ENCODE peak calls at places on chromosomes 6 and 20, in seven cellular contexts. W is mesendoderm, A is H1, L is H9, D is neuronal stem cell, V is mesenchymal stem cell, H is trophoblast cell. M is an unnamed sample.

GRCh38 chr20:7742479-7742878 is 197.8 kb downstream of the HAO1 start:
- DNase-seq in V (peak; percentile 74), A (no peak), W (no peak), D (no peak), L (no peak), H (no peak), M (peak; percentile 64)

GRCh38 chr6:30463651-30464618 is 25.4 kb upstream of the HLA-E start:
- DNase-seq in D (no peak), W (no peak), L (no peak), V (peak; percentile 45), H (peak; percentile 27), A (no peak), M (peak; percentile 50)

GRCh38 chr20:53786445-53787267 is 193.0 kb upstream of the ZNF217 start:
- DNase-seq in A (no peak), W (peak; percentile 27), H (no peak), D (no peak), V (no peak), L (no peak), M (no peak)

GRCh38 chr6:143750945-143751344 is 73.2 kb downstream of the PHACTR2 start:
- DNase-seq in D (no peak), L (no peak), W (no peak), H (no peak), A (no peak), V (no peak), M (no peak)

GRCh38 chr6:37283268-37283667 is 25.3 kb upstream of the TMEM217 start:
- DNase-seq in W (no peak), V (no peak), L (no peak), H (no peak), A (no peak), D (no peak), M (peak; percentile 20)

GRCh38 chr20:951384-952169 is 35.4 kb upstream of the ANGPT4 start:
- DNase-seq in A (no peak), W (no peak), H (peak; percentile 31), V (no peak), L (no peak), D (no peak), M (no peak)

GRCh38 chr20:46307139-46307998 is 929 bp downstream of the CDH22 start:
- DNase-seq in W (peak; percentile 72), H (peak; percentile 12), D (peak; percentile 59), A (peak; percentile 49), L (peak; percentile 84), V (peak; percentile 37), M (peak; percentile 20)

GRCh38 chr6:38239719-38240451 is 399.8 kb downstream of the BTBD9 start:
- DNase-seq in H (no peak), W (peak; percentile 79), V (no peak), D (no peak), A (no peak), L (no peak), M (peak; percentile 72)

GRCh38 chr6:152086223-152086873 is 278.9 kb downstream of the ESR1 start:
- DNase-seq in D (no peak), A (no peak), L (no peak), W (no peak), H (no peak), V (no peak), M (no peak)

DNA sequence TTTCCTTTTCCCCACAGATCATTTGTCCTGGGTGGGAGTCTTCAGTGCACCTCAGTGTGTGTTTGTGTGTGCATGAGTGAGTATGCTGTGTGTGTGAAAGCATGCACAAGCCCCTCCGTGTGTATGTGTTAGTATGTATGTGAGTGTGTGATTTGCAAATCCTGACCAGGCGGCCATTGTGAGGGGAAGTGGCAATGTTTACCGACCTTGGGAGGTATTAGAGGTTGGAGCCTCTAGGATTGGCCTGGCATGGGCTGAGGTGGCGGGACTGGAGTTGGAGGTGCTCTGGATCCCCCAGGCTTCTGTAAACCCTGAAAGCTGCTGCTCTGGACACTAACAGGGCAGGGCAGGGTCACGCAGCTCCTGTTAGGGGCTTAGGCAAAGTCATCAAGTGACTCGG is 79.0 kb downstream of the VEGFA start:
- DNase-seq in A (no peak), D (no peak), H (no peak), W (no peak), V (no peak), L (no peak), M (no peak)
- H2BK120ac ChIP-seq in A (no peak overlapping the region), D (no peak overlapping the region), H (no peak overlapping the region), W (no peak overlapping the region), V (peak overlapping the region; percentile 4), L (no peak overlapping the region), M (no peak overlapping the region)

GRCh38 chr6:12112540-12113189 is 100.6 kb downstream of the HIVEP1 start:
- DNase-seq in A (no peak), H (no peak), L (no peak), V (no peak), W (peak; percentile 11), D (no peak), M (no peak)
- H2BK120ac ChIP-seq in A (no peak overlapping the region), H (no peak overlapping the region), L (no peak overlapping the region), V (no peak overlapping the region), W (no peak overlapping the region), D (no peak overlapping the region), M (no peak overlapping the region)

DNA sequence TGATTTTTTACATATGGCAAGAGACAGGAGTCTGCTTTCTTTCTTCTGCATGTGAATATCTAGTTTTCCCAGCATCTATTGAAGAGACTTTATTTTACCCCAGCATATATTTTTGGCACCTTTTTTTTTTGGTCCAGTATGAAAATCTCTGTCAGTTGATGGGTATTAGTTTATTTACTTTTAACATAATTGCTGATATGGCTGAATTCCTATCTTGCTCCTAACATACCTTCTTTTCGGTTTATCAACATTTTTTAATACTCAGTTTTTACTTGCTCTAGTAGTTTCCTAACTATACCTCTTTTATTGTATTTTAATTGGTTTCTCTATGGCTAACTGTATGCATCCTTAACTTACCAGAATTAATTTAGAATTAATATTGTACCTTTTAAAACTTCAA is 77.5 kb upstream of the PDE7B start:
- DNase-seq in H (no peak), L (no peak), D (no peak), A (no peak), V (no peak), W (no peak), M (no peak)
- H2BK120ac ChIP-seq in H (no peak overlapping the region), L (no peak overlapping the region), D (no peak overlapping the region), A (no peak overlapping the region), V (no peak overlapping the region), W (no peak overlapping the region), M (no peak overlapping the region)

DNA sequence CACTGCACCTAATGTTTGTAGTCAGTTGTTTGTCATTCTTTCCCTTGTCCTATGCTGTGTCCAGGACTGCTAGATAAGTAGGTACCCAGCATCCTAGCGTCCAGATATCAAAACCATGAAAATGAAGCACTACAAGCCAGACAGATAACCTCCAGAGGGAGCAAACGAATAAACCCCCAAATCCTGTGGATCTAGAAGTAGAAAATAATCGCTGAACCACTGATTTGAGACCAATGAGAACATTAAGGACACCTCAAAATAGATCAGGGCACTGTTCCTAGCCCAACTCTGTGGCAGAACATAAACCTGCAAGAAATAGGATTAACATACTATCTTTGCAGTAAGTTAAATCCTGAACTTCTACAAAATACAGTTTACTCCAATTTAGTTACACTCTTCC is 1.1 kb upstream of the KLHL32 start:
- DNase-seq in L (no peak), D (no peak), H (no peak), W (no peak), A (no peak), V (no peak), M (no peak)
- H2BK120ac ChIP-seq in L (no peak overlapping the region), D (no peak overlapping the region), H (no peak overlapping the region), W (no peak overlapping the region), A (no peak overlapping the region), V (no peak overlapping the region), M (no peak overlapping the region)

DNA sequence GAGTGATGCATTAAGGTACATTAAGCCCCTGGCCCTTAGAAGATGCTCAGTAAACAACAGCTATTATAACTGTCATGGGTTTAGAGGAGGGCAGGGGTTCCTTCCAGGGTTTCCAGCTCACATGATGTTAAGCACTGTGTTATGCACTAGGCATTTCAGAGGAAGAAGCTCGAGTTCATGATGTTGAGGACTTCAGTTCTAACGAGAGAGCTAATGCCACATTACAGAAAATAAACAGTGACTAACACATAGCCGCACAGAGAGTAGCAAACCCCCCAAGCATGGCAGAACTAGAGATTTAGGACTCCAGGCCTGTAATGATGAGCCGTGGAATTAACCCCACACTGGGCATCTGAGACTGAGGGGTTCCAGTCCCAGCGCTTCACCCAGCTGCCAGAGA is 105.2 kb downstream of the UNC5CL start:
- DNase-seq in D (no peak), V (peak; percentile 50), H (no peak), W (no peak), L (no peak), A (no peak), M (peak; percentile 57)
- H2BK120ac ChIP-seq in D (no peak overlapping the region), V (no peak overlapping the region), H (no peak overlapping the region), W (no peak overlapping the region), L (no peak overlapping the region), A (no peak overlapping the region), M (peak overlapping the region; percentile 95)

GRCh38 chr20:25606094-25606640 is 17.6 kb downstream of the NANP start:
- DNase-seq in A (no peak), D (no peak), V (no peak), L (no peak), H (no peak), W (no peak), M (no peak)
- H2BK120ac ChIP-seq in A (no peak overlapping the region), D (no peak overlapping the region), V (no peak overlapping the region), L (no peak overlapping the region), H (no peak overlapping the region), W (no peak overlapping the region), M (no peak overlapping the region)

GRCh38 chr20:62196286-62196685 is 13.5 kb downstream of the MTG2 start:
- DNase-seq in H (no peak), V (no peak), D (no peak), A (no peak), W (no peak), L (no peak), M (no peak)

GRCh38 chr20:62197321-62197720 is 14.5 kb downstream of the MTG2 start:
- DNase-seq in A (no peak), W (no peak), V (no peak), D (no peak), H (no peak), L (no peak), M (no peak)

GRCh38 chr20:62193079-62194025 is 10.5 kb downstream of the MTG2 start:
- DNase-seq in A (no peak), V (no peak), H (no peak), W (no peak), L (no peak), D (no peak), M (no peak)

GRCh38 chr20:62195736-62196135 is 12.9 kb downstream of the MTG2 start:
- DNase-seq in D (no peak), V (no peak), L (no peak), A (no peak), W (no peak), H (no peak), M (no peak)

DNA sequence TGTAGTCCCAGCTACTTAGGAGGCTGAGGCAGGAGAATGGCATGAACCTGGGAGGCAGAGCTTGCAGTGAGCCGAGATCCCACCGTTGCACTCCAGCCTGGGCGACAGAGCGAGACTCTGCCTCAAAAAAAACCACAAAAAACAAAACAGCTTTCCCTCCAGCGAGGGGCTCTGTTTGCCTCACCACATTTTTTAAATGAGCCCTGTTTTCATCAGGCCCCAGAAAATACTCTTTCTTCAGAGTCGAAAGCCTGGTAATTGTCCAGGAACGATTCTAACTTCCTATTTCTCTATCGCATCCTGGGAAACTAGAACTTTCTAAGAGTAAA is 12.2 kb downstream of the MTG2 start:
- DNase-seq in V (no peak), D (no peak), W (no peak), A (no peak), H (no peak), L (no peak), M (no peak)
- H2BK120ac ChIP-seq in V (no peak overlapping the region), D (no peak overlapping the region), W (no peak overlapping the region), A (no peak overlapping the region), H (no peak overlapping the region), L (no peak overlapping the region), M (no peak overlapping the region)